ENCODE peak calls at places on chromosome 13, in nine cellular contexts. I, Q, L, O, G, H, M, X and K are unnamed samples.

GRCh38 chr13:44489751-44490150 is 86.4 kb downstream of the TSC22D1 start:
- DNase-seq in O (no peak), G (no peak), I (no peak), M (no peak), H (no peak), X (no peak), L (no peak), Q (no peak), K (no peak)

GRCh38 chr13:33642374-33643065 is 175.4 kb upstream of the RFC3 start:
- DNase-seq in Q (peak), G (no peak), H (peak), L (no peak), O (no peak), X (no peak), M (no peak), I (no peak), K (peak)

GRCh38 chr13:106471957-106472543 is 63.4 kb downstream of the EFNB2 start:
- DNase-seq in Q (peak), O (no peak), M (peak), L (peak), I (peak), H (peak), G (peak), X (peak), K (peak)

GRCh38 chr13:90171649-90172048 is 1175.8 kb upstream of the MIR17HG start:
- DNase-seq in M (no peak), O (no peak), L (no peak), I (no peak), G (no peak), H (no peak), Q (peak), X (no peak), K (peak)

GRCh38 chr13:32165791-32166190 is 134.2 kb downstream of the FRY start:
- DNase-seq in H (no peak), O (no peak), M (no peak), Q (no peak), I (no peak), G (no peak), X (no peak), L (no peak), K (peak)

GRCh38 chr13:25783480-25784081 is 268.2 kb downstream of the SHISA2 start:
- DNase-seq in Q (no peak), I (no peak), O (no peak), G (no peak), L (no peak), H (no peak), M (no peak), X (no peak), K (no peak)

GRCh38 chr13:29713841-29714240 is 118.4 kb upstream of the SLC7A1 start:
- DNase-seq in I (no peak), L (peak), X (no peak), H (no peak), M (no peak), G (no peak), Q (peak), O (no peak), K (no peak)

GRCh38 chr13:65679240-65679639 is 1550.9 kb downstream of the PCDH9 start:
- DNase-seq in O (no peak), I (no peak), X (no peak), Q (peak), M (no peak), H (no peak), G (no peak), L (no peak), K (peak)

GRCh38 chr13:33341861-33342452 is 56.4 kb upstream of the STARD13 start:
- DNase-seq in L (no peak), G (no peak), O (no peak), M (no peak), I (no peak), Q (no peak), X (no peak), H (no peak), K (no peak)

GRCh38 chr13:50544226-50544625 is 299.3 kb downstream of the DLEU7 start:
- DNase-seq in I (no peak), O (no peak), Q (no peak), L (no peak), H (no peak), M (no peak), G (no peak), X (no peak), K (no peak)

GRCh38 chr13:66114127-66114526 is 1116.0 kb downstream of the PCDH9 start:
- DNase-seq in M (no peak), Q (no peak), H (peak), X (no peak), G (no peak), I (no peak), L (peak), O (no peak), K (peak)

GRCh38 chr13:114140131-114140908 is 7.9 kb upstream of the RASA3 start:
- DNase-seq in X (no peak), Q (no peak), H (no peak), O (peak), G (no peak), L (no peak), I (no peak), M (no peak), K (no peak)

GRCh38 chr13:113880651-113881611 is 17.1 kb upstream of the GAS6 start:
- DNase-seq in X (no peak), G (no peak), Q (no peak), M (no peak), L (no peak), H (no peak), O (no peak), I (no peak), K (no peak)

GRCh38 chr13:30918662-30919405 is 12.8 kb downstream of the MEDAG start:
- DNase-seq in G (no peak), I (no peak), H (no peak), Q (no peak), X (no peak), M (no peak), L (no peak), O (no peak), K (no peak)

GRCh38 chr13:106990594-106990993 is 422.7 kb upstream of the ARGLU1 start:
- DNase-seq in Q (no peak), G (no peak), X (no peak), I (no peak), L (no peak), O (no peak), H (no peak), M (no peak), K (no peak)

GRCh38 chr13:77599351-77599750 is 63.8 kb downstream of the SCEL start:
- DNase-seq in O (no peak), I (no peak), M (no peak), X (no peak), G (no peak), L (no peak), Q (peak), H (no peak), K (no peak)

GRCh38 chr13:112647256-112647655 is 42.6 kb upstream of the ATP11A start:
- DNase-seq in H (no peak), O (no peak), G (no peak), L (no peak), Q (no peak), M (no peak), I (no peak), X (no peak), K (no peak)

GRCh38 chr13:101977475-101977874 is 424.4 kb downstream of the FGF14 start:
- DNase-seq in O (no peak), X (no peak), L (peak), G (no peak), Q (no peak), M (no peak), I (no peak), H (no peak), K (no peak)

GRCh38 chr13:44045179-44045562 is 165.5 kb downstream of the LACC1 start:
- DNase-seq in I (no peak), Q (no peak), M (no peak), L (peak), H (no peak), X (no peak), O (no peak), G (no peak), K (no peak)

GRCh38 chr13:79807554-79807953 is 326.6 kb downstream of the NDFIP2 start:
- DNase-seq in I (no peak), M (no peak), O (no peak), L (no peak), H (no peak), G (no peak), Q (no peak), X (no peak), K (no peak)

GRCh38 chr13:28553971-28554370 is 59.0 kb upstream of the FLT1 start:
- DNase-seq in O (no peak), M (no peak), I (no peak), G (no peak), Q (no peak), L (no peak), X (no peak), H (no peak), K (no peak)

GRCh38 chr13:32736648-32737047 is 150.4 kb downstream of the PDS5B start:
- DNase-seq in Q (no peak), H (no peak), M (no peak), L (no peak), I (no peak), O (no peak), X (no peak), G (no peak), K (no peak)

GRCh38 chr13:43232144-43232840 is 208.9 kb downstream of the DNAJC15 start:
- DNase-seq in M (no peak), Q (no peak), X (no peak), L (no peak), G (no peak), H (no peak), I (no peak), O (no peak), K (no peak)

GRCh38 chr13:95643471-95643813 is 1.1 kb downstream of the DZIP1 start:
- DNase-seq in O (no peak), G (no peak), L (peak), H (no peak), Q (peak), X (no peak), M (peak), I (no peak), K (no peak)

GRCh38 chr13:70814684-70815083 is 706.4 kb upstream of the KLHL1 start:
- DNase-seq in G (no peak), L (no peak), H (no peak), X (no peak), I (no peak), O (no peak), Q (no peak), M (no peak), K (no peak)

GRCh38 chr13:20161275-20161950 is 561 bp upstream of the GJA3 start:
- DNase-seq in L (peak), H (no peak), X (peak), M (no peak), Q (no peak), I (no peak), G (no peak), O (peak), K (no peak)

GRCh38 chr13:19634129-19634740 is 776 bp downstream of the MPHOSPH8 start:
- DNase-seq in Q (peak), G (no peak), M (no peak), O (no peak), L (peak), H (peak), X (no peak), I (no peak), K (peak)

GRCh38 chr13:24215732-24216131 is 55.2 kb downstream of the SPATA13 start:
- DNase-seq in M (no peak), O (no peak), Q (peak), I (no peak), L (no peak), X (peak), G (no peak), H (peak), K (peak)

GRCh38 chr13:27601771-27602170 is 18.6 kb downstream of the LNX2 start:
- DNase-seq in M (no peak), L (no peak), G (no peak), X (no peak), H (no peak), I (no peak), Q (no peak), O (no peak), K (no peak)

GRCh38 chr13:107185889-107186288 is 618.0 kb upstream of the ARGLU1 start:
- DNase-seq in L (no peak), I (no peak), G (no peak), M (no peak), Q (peak), O (no peak), X (no peak), H (no peak), K (no peak)

GRCh38 chr13:113794764-113795173 is 35.7 kb downstream of the TMEM255B start:
- DNase-seq in O (no peak), L (no peak), X (no peak), I (no peak), G (no peak), M (no peak), Q (no peak), H (no peak), K (no peak)

GRCh38 chr13:59447846-59448620 is 715.7 kb downstream of the DIAPH3 start:
- DNase-seq in I (peak), G (no peak), L (no peak), O (no peak), H (no peak), X (no peak), Q (peak), M (peak), K (peak)

GRCh38 chr13:99178636-99179035 is 22.0 kb upstream of the UBAC2 start:
- DNase-seq in Q (no peak), X (no peak), G (no peak), L (no peak), M (no peak), H (no peak), I (no peak), O (no peak), K (no peak)

GRCh38 chr13:100428966-100429365 is 159.6 kb downstream of the GGACT start:
- DNase-seq in L (no peak), H (no peak), X (no peak), I (no peak), M (no peak), O (no peak), Q (no peak), G (no peak), K (no peak)

GRCh38 chr13:24923305-24923640 is 159.3 kb downstream of the RNF17 start:
- DNase-seq in I (no peak), L (peak), Q (peak), G (no peak), H (peak), X (no peak), M (no peak), O (no peak), K (peak)

DNA sequence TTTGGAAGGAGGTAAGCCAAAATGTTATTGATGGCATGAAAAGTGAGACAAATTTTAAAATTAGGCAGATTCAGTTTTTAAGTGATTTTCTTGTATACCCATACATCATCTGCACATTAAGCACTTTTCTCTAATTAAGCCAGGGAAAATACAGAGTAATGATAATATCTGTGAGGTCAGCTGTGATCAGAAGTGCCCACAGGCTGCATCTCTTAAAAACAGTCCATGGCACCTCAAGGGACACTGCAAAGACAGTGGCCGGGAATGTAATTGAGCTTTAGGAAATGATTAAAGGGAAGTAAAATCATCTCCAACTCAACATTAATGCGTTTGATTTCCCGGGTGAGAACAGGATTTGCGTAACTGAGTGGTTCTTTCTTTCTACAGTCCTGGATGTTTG is 2.0 kb downstream of the COL4A1 start:
- DNase-seq in M (no peak), X (no peak), G (no peak), I (no peak), H (no peak), L (peak), O (no peak), Q (no peak), K (no peak)
- H3K4me3 ChIP-seq in M (no peak), X (no peak), G (peak), I (no peak), H (no peak), L (peak), O (no peak), Q (peak), K (peak)

DNA sequence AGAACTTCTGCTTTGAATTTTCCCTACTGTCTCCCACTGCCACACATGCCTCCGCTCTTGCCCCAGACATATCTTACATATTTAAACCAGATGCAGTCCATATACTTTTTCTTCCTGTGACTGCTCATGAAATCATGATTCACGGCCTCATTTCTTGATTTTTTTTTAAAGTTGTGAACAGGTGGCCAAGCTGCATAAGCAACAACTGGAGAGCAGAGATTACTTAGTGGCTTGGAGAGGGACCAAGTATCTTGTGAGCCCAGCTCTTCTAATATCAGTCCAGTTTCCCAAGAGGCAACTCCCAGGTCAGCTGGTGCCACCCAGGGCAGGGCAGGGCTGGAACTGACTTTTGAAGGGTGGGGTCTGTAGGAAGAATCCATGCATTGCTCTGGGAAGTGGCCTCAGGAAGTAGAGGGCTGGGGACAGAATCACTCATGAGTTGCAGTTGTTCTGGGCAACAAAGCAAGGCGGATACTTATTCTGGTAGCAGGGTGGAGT is 152.4 kb downstream of the LMO7 start:
- DNase-seq in I (no peak), O (no peak), H (peak), M (no peak), L (no peak), G (no peak), Q (peak), X (peak), K (peak)
- H3K4me3 ChIP-seq in I (no peak), O (no peak), H (no peak), M (no peak), L (no peak), G (no peak), Q (no peak), X (no peak), K (no peak)

GRCh38 chr13:52739468-52740071 is at the start of gene CNMD:
- DNase-seq in H (no peak), O (no peak), X (no peak), G (no peak), L (no peak), Q (no peak), M (no peak), I (no peak), K (no peak)
- H3K4me3 ChIP-seq in H (no peak), O (no peak), X (no peak), G (peak), L (no peak), Q (peak), M (no peak), I (peak), K (peak)

DNA sequence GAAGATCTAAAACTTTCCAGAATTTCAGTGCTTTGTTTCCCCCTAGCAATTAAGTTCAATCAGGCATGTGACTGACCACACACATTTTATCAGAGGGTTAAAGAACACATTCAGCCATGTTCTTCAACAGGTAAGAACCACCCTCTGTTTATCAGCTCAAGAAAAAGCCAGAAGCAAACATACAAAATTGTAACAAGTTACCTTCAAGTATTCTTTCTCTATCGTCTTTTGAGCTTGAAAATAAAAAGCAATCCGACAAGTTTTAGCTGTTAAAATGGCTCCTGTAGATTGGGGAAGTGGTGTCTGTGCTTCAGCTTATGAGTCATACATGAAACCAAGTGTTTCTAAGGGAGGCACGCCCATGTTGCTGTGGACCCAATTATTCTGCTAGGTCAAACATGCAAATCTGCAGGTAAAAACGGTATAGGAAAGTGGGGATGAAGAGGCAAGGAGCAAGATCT is at the start of gene ELF1:
- DNase-seq in M (no peak), L (no peak), X (peak), O (peak), H (no peak), G (no peak), I (no peak), Q (peak), K (peak)
- H3K4me3 ChIP-seq in M (no peak), L (no peak), X (peak), O (peak), H (no peak), G (peak), I (no peak), Q (peak), K (no peak)